ENCODE peak calls at places on chromosome 11, in eight cellular contexts. One of them, this sample, is unnamed.

GRCh38 chr11:91859666-91860065 is 365.0 kb upstream of the FAT3 start:
- DNase-seq in LHCN-M2: no peak
- DNase-seq in activated T-cell treated with anti-CD3 and anti-CD28 coated beads for 24 hours: no peak
- DNase-seq in M059J: peak; percentile 90
- DNase-seq in endodermal cell: no peak
- DNase-seq in adipocyte: no peak
- DNase-seq in stimulated activated CD4-positive, alpha-beta T cell treated with anti-CD3 and anti-CD28 coated beads, Interleukin-12 subunit alpha, Interleukin-12 subunit beta, amount 100 ng/mL, for 4 hours: no peak
- DNase-seq in memory B cell: no peak
- DNase-seq in this sample: peak; percentile 77

GRCh38 chr11:128409476-128409875 is 177.9 kb downstream of the ETS1 start:
- DNase-seq in memory B cell: no peak
- DNase-seq in M059J: peak; percentile 82
- DNase-seq in adipocyte: peak; percentile 75
- DNase-seq in endodermal cell: no peak
- DNase-seq in activated T-cell treated with anti-CD3 and anti-CD28 coated beads for 24 hours: no peak
- DNase-seq in stimulated activated CD4-positive, alpha-beta T cell treated with anti-CD3 and anti-CD28 coated beads, Interleukin-12 subunit alpha, Interleukin-12 subunit beta, amount 100 ng/mL, for 4 hours: no peak
- DNase-seq in LHCN-M2: peak; percentile 76
- DNase-seq in this sample: no peak

GRCh38 chr11:30149998-30150397 is 80.8 kb upstream of the FSHB start:
- DNase-seq in LHCN-M2: no peak
- DNase-seq in endodermal cell: no peak
- DNase-seq in M059J: no peak
- DNase-seq in adipocyte: no peak
- DNase-seq in memory B cell: no peak
- DNase-seq in stimulated activated CD4-positive, alpha-beta T cell treated with anti-CD3 and anti-CD28 coated beads, Interleukin-12 subunit alpha, Interleukin-12 subunit beta, amount 100 ng/mL, for 4 hours: no peak
- DNase-seq in activated T-cell treated with anti-CD3 and anti-CD28 coated beads for 24 hours: no peak
- DNase-seq in this sample: no peak

GRCh38 chr11:66328307-66329144 is 7.7 kb downstream of the RIN1 start:
- DNase-seq in M059J: peak; percentile 71
- DNase-seq in activated T-cell treated with anti-CD3 and anti-CD28 coated beads for 24 hours: peak; percentile 76
- DNase-seq in endodermal cell: peak; percentile 96
- DNase-seq in stimulated activated CD4-positive, alpha-beta T cell treated with anti-CD3 and anti-CD28 coated beads, Interleukin-12 subunit alpha, Interleukin-12 subunit beta, amount 100 ng/mL, for 4 hours: peak; percentile 80
- DNase-seq in adipocyte: peak; percentile 89
- DNase-seq in LHCN-M2: peak; percentile 76
- DNase-seq in memory B cell: peak; percentile 81
- DNase-seq in this sample: peak; percentile 91

GRCh38 chr11:3133456-3134217 is 31.5 kb downstream of the OSBPL5 start:
- DNase-seq in activated T-cell treated with anti-CD3 and anti-CD28 coated beads for 24 hours: no peak
- DNase-seq in stimulated activated CD4-positive, alpha-beta T cell treated with anti-CD3 and anti-CD28 coated beads, Interleukin-12 subunit alpha, Interleukin-12 subunit beta, amount 100 ng/mL, for 4 hours: no peak
- DNase-seq in endodermal cell: peak; percentile 30
- DNase-seq in adipocyte: no peak
- DNase-seq in memory B cell: no peak
- DNase-seq in LHCN-M2: no peak
- DNase-seq in M059J: no peak
- DNase-seq in this sample: peak; percentile 37

GRCh38 chr11:69386594-69387408 is 92.8 kb downstream of the MYEOV start:
- DNase-seq in stimulated activated CD4-positive, alpha-beta T cell treated with anti-CD3 and anti-CD28 coated beads, Interleukin-12 subunit alpha, Interleukin-12 subunit beta, amount 100 ng/mL, for 4 hours: no peak
- DNase-seq in M059J: no peak
- DNase-seq in endodermal cell: no peak
- DNase-seq in activated T-cell treated with anti-CD3 and anti-CD28 coated beads for 24 hours: no peak
- DNase-seq in LHCN-M2: no peak
- DNase-seq in memory B cell: no peak
- DNase-seq in adipocyte: no peak
- DNase-seq in this sample: no peak

GRCh38 chr11:70522613-70523311 is 124.4 kb downstream of the CTTN start:
- DNase-seq in endodermal cell: no peak
- DNase-seq in activated T-cell treated with anti-CD3 and anti-CD28 coated beads for 24 hours: no peak
- DNase-seq in adipocyte: no peak
- DNase-seq in LHCN-M2: no peak
- DNase-seq in M059J: no peak
- DNase-seq in stimulated activated CD4-positive, alpha-beta T cell treated with anti-CD3 and anti-CD28 coated beads, Interleukin-12 subunit alpha, Interleukin-12 subunit beta, amount 100 ng/mL, for 4 hours: no peak
- DNase-seq in memory B cell: no peak
- DNase-seq in this sample: no peak

GRCh38 chr11:64661622-64662021 is 61.4 kb downstream of the NRXN2 start:
- DNase-seq in endodermal cell: no peak
- DNase-seq in adipocyte: no peak
- DNase-seq in activated T-cell treated with anti-CD3 and anti-CD28 coated beads for 24 hours: no peak
- DNase-seq in memory B cell: no peak
- DNase-seq in stimulated activated CD4-positive, alpha-beta T cell treated with anti-CD3 and anti-CD28 coated beads, Interleukin-12 subunit alpha, Interleukin-12 subunit beta, amount 100 ng/mL, for 4 hours: no peak
- DNase-seq in LHCN-M2: no peak
- DNase-seq in M059J: no peak
- DNase-seq in this sample: no peak

GRCh38 chr11:120172054-120172881 is 34.4 kb upstream of the TRIM29 start:
- DNase-seq in M059J: peak; percentile 65
- DNase-seq in stimulated activated CD4-positive, alpha-beta T cell treated with anti-CD3 and anti-CD28 coated beads, Interleukin-12 subunit alpha, Interleukin-12 subunit beta, amount 100 ng/mL, for 4 hours: peak; percentile 36
- DNase-seq in endodermal cell: peak; percentile 92
- DNase-seq in LHCN-M2: peak; percentile 24
- DNase-seq in activated T-cell treated with anti-CD3 and anti-CD28 coated beads for 24 hours: peak; percentile 23
- DNase-seq in memory B cell: no peak
- DNase-seq in adipocyte: peak; percentile 88
- DNase-seq in this sample: peak; percentile 89

GRCh38 chr11:113401718-113402117 is 14.1 kb downstream of the ANKK1 start:
- DNase-seq in activated T-cell treated with anti-CD3 and anti-CD28 coated beads for 24 hours: no peak
- DNase-seq in adipocyte: peak; percentile 19
- DNase-seq in endodermal cell: no peak
- DNase-seq in M059J: peak; percentile 86
- DNase-seq in stimulated activated CD4-positive, alpha-beta T cell treated with anti-CD3 and anti-CD28 coated beads, Interleukin-12 subunit alpha, Interleukin-12 subunit beta, amount 100 ng/mL, for 4 hours: no peak
- DNase-seq in memory B cell: no peak
- DNase-seq in LHCN-M2: peak; percentile 97
- DNase-seq in this sample: no peak

GRCh38 chr11:58742981-58743880 is 11.5 kb upstream of the GLYAT start:
- DNase-seq in activated T-cell treated with anti-CD3 and anti-CD28 coated beads for 24 hours: no peak
- DNase-seq in adipocyte: no peak
- DNase-seq in endodermal cell: peak; percentile 48
- DNase-seq in M059J: no peak
- DNase-seq in stimulated activated CD4-positive, alpha-beta T cell treated with anti-CD3 and anti-CD28 coated beads, Interleukin-12 subunit alpha, Interleukin-12 subunit beta, amount 100 ng/mL, for 4 hours: no peak
- DNase-seq in memory B cell: no peak
- DNase-seq in LHCN-M2: no peak
- DNase-seq in this sample: no peak

GRCh38 chr11:443542-444199 is 1.9 kb upstream of the ANO9 start:
- DNase-seq in endodermal cell: no peak
- DNase-seq in adipocyte: no peak
- DNase-seq in M059J: peak; percentile 53
- DNase-seq in stimulated activated CD4-positive, alpha-beta T cell treated with anti-CD3 and anti-CD28 coated beads, Interleukin-12 subunit alpha, Interleukin-12 subunit beta, amount 100 ng/mL, for 4 hours: no peak
- DNase-seq in LHCN-M2: peak; percentile 83
- DNase-seq in activated T-cell treated with anti-CD3 and anti-CD28 coated beads for 24 hours: no peak
- DNase-seq in memory B cell: no peak
- DNase-seq in this sample: no peak

GRCh38 chr11:35623708-35624168 is 5.5 kb downstream of the FJX1 start:
- DNase-seq in stimulated activated CD4-positive, alpha-beta T cell treated with anti-CD3 and anti-CD28 coated beads, Interleukin-12 subunit alpha, Interleukin-12 subunit beta, amount 100 ng/mL, for 4 hours: no peak
- DNase-seq in endodermal cell: no peak
- DNase-seq in LHCN-M2: peak; percentile 98
- DNase-seq in activated T-cell treated with anti-CD3 and anti-CD28 coated beads for 24 hours: no peak
- DNase-seq in adipocyte: peak; percentile 32
- DNase-seq in memory B cell: no peak
- DNase-seq in M059J: peak; percentile 71
- DNase-seq in this sample: peak; percentile 71

GRCh38 chr11:10134975-10135481 is 159.0 kb downstream of the SBF2 start:
- DNase-seq in activated T-cell treated with anti-CD3 and anti-CD28 coated beads for 24 hours: no peak
- DNase-seq in M059J: no peak
- DNase-seq in endodermal cell: no peak
- DNase-seq in LHCN-M2: no peak
- DNase-seq in stimulated activated CD4-positive, alpha-beta T cell treated with anti-CD3 and anti-CD28 coated beads, Interleukin-12 subunit alpha, Interleukin-12 subunit beta, amount 100 ng/mL, for 4 hours: no peak
- DNase-seq in memory B cell: no peak
- DNase-seq in adipocyte: no peak
- DNase-seq in this sample: no peak

GRCh38 chr11:131108780-131109179 is 192.5 kb upstream of the SNX19 start:
- DNase-seq in M059J: no peak
- DNase-seq in LHCN-M2: no peak
- DNase-seq in stimulated activated CD4-positive, alpha-beta T cell treated with anti-CD3 and anti-CD28 coated beads, Interleukin-12 subunit alpha, Interleukin-12 subunit beta, amount 100 ng/mL, for 4 hours: no peak
- DNase-seq in memory B cell: no peak
- DNase-seq in adipocyte: peak; percentile 31
- DNase-seq in activated T-cell treated with anti-CD3 and anti-CD28 coated beads for 24 hours: no peak
- DNase-seq in endodermal cell: no peak
- DNase-seq in this sample: peak; percentile 80

GRCh38 chr11:112132737-112133136 is 31.2 kb downstream of the IL18 start:
- DNase-seq in M059J: peak; percentile 52
- DNase-seq in endodermal cell: no peak
- DNase-seq in activated T-cell treated with anti-CD3 and anti-CD28 coated beads for 24 hours: no peak
- DNase-seq in memory B cell: no peak
- DNase-seq in LHCN-M2: peak; percentile 34
- DNase-seq in adipocyte: no peak
- DNase-seq in stimulated activated CD4-positive, alpha-beta T cell treated with anti-CD3 and anti-CD28 coated beads, Interleukin-12 subunit alpha, Interleukin-12 subunit beta, amount 100 ng/mL, for 4 hours: no peak
- DNase-seq in this sample: no peak

GRCh38 chr11:13247606-13248320 is 29.8 kb upstream of the BMAL1 start:
- DNase-seq in adipocyte: no peak
- DNase-seq in memory B cell: no peak
- DNase-seq in stimulated activated CD4-positive, alpha-beta T cell treated with anti-CD3 and anti-CD28 coated beads, Interleukin-12 subunit alpha, Interleukin-12 subunit beta, amount 100 ng/mL, for 4 hours: no peak
- DNase-seq in LHCN-M2: no peak
- DNase-seq in M059J: no peak
- DNase-seq in endodermal cell: no peak
- DNase-seq in activated T-cell treated with anti-CD3 and anti-CD28 coated beads for 24 hours: no peak
- DNase-seq in this sample: no peak

GRCh38 chr11:35412285-35412684 is 7.1 kb downstream of the SLC1A2 start:
- DNase-seq in adipocyte: peak; percentile 31
- DNase-seq in M059J: no peak
- DNase-seq in LHCN-M2: peak; percentile 32
- DNase-seq in memory B cell: no peak
- DNase-seq in activated T-cell treated with anti-CD3 and anti-CD28 coated beads for 24 hours: no peak
- DNase-seq in endodermal cell: no peak
- DNase-seq in stimulated activated CD4-positive, alpha-beta T cell treated with anti-CD3 and anti-CD28 coated beads, Interleukin-12 subunit alpha, Interleukin-12 subunit beta, amount 100 ng/mL, for 4 hours: no peak
- DNase-seq in this sample: no peak

GRCh38 chr11:79922641-79923040 is 481.8 kb upstream of the TENM4 start:
- DNase-seq in memory B cell: no peak
- DNase-seq in endodermal cell: no peak
- DNase-seq in stimulated activated CD4-positive, alpha-beta T cell treated with anti-CD3 and anti-CD28 coated beads, Interleukin-12 subunit alpha, Interleukin-12 subunit beta, amount 100 ng/mL, for 4 hours: no peak
- DNase-seq in adipocyte: no peak
- DNase-seq in M059J: no peak
- DNase-seq in activated T-cell treated with anti-CD3 and anti-CD28 coated beads for 24 hours: no peak
- DNase-seq in LHCN-M2: no peak
- DNase-seq in this sample: no peak

GRCh38 chr11:1402776-1403620 is 13.3 kb downstream of the BRSK2 start:
- DNase-seq in memory B cell: no peak
- DNase-seq in activated T-cell treated with anti-CD3 and anti-CD28 coated beads for 24 hours: no peak
- DNase-seq in adipocyte: no peak
- DNase-seq in stimulated activated CD4-positive, alpha-beta T cell treated with anti-CD3 and anti-CD28 coated beads, Interleukin-12 subunit alpha, Interleukin-12 subunit beta, amount 100 ng/mL, for 4 hours: no peak
- DNase-seq in endodermal cell: no peak
- DNase-seq in LHCN-M2: no peak
- DNase-seq in M059J: no peak
- DNase-seq in this sample: no peak

GRCh38 chr11:21931436-21932101 is 261.3 kb upstream of the ANO5 start:
- DNase-seq in memory B cell: no peak
- DNase-seq in LHCN-M2: no peak
- DNase-seq in activated T-cell treated with anti-CD3 and anti-CD28 coated beads for 24 hours: no peak
- DNase-seq in endodermal cell: no peak
- DNase-seq in M059J: no peak
- DNase-seq in adipocyte: no peak
- DNase-seq in stimulated activated CD4-positive, alpha-beta T cell treated with anti-CD3 and anti-CD28 coated beads, Interleukin-12 subunit alpha, Interleukin-12 subunit beta, amount 100 ng/mL, for 4 hours: no peak
- DNase-seq in this sample: no peak

GRCh38 chr11:72036687-72037086 is 38.0 kb downstream of the IL18BP start:
- DNase-seq in M059J: no peak
- DNase-seq in adipocyte: no peak
- DNase-seq in LHCN-M2: no peak
- DNase-seq in activated T-cell treated with anti-CD3 and anti-CD28 coated beads for 24 hours: no peak
- DNase-seq in memory B cell: no peak
- DNase-seq in endodermal cell: no peak
- DNase-seq in stimulated activated CD4-positive, alpha-beta T cell treated with anti-CD3 and anti-CD28 coated beads, Interleukin-12 subunit alpha, Interleukin-12 subunit beta, amount 100 ng/mL, for 4 hours: no peak
- DNase-seq in this sample: no peak

GRCh38 chr11:95599959-95600586 is 189.5 kb downstream of the FAM76B start:
- DNase-seq in activated T-cell treated with anti-CD3 and anti-CD28 coated beads for 24 hours: no peak
- DNase-seq in LHCN-M2: no peak
- DNase-seq in memory B cell: no peak
- DNase-seq in M059J: no peak
- DNase-seq in adipocyte: peak; percentile 21
- DNase-seq in endodermal cell: no peak
- DNase-seq in stimulated activated CD4-positive, alpha-beta T cell treated with anti-CD3 and anti-CD28 coated beads, Interleukin-12 subunit alpha, Interleukin-12 subunit beta, amount 100 ng/mL, for 4 hours: no peak
- DNase-seq in this sample: no peak

GRCh38 chr11:64843971-64844329 is 503 bp downstream of the CDC42BPG start:
- DNase-seq in adipocyte: no peak
- DNase-seq in endodermal cell: peak; percentile 69
- DNase-seq in M059J: no peak
- DNase-seq in memory B cell: no peak
- DNase-seq in LHCN-M2: no peak
- DNase-seq in activated T-cell treated with anti-CD3 and anti-CD28 coated beads for 24 hours: no peak
- DNase-seq in stimulated activated CD4-positive, alpha-beta T cell treated with anti-CD3 and anti-CD28 coated beads, Interleukin-12 subunit alpha, Interleukin-12 subunit beta, amount 100 ng/mL, for 4 hours: no peak
- DNase-seq in this sample: no peak

GRCh38 chr11:76515494-76515893 is 70.7 kb downstream of the EMSY start:
- DNase-seq in endodermal cell: no peak
- DNase-seq in stimulated activated CD4-positive, alpha-beta T cell treated with anti-CD3 and anti-CD28 coated beads, Interleukin-12 subunit alpha, Interleukin-12 subunit beta, amount 100 ng/mL, for 4 hours: no peak
- DNase-seq in activated T-cell treated with anti-CD3 and anti-CD28 coated beads for 24 hours: no peak
- DNase-seq in adipocyte: peak; percentile 8
- DNase-seq in LHCN-M2: no peak
- DNase-seq in M059J: no peak
- DNase-seq in memory B cell: no peak
- DNase-seq in this sample: no peak